ENCODE peak calls at places on chromosome X, in ten cellular contexts. J is CD8-positive, alpha-beta T cell; I is ELF-1; C is stimulated activated CD8-positive, alpha-beta memory T cell treated with anti-CD3 and anti-CD28 coated beads, Interleukin-12 subunit alpha, Interleukin-12 subunit beta, amount 100 ng/mL, for 1 hour; L is iris pigment epithelial cell; O is NCI-H2029; Q is amniotic stem cell; R is stomach; K is NCI-H2171 treated with DMSO at 0.1 percent for 48 hours; N is T-helper 17 cell. U is an unnamed sample.

GRCh38 chrX:40150503-40150902 is 52.7 kb upstream of the BCOR start:
- DNase-seq in J (no peak), I (peak), C (no peak), L (no peak), O (no peak), Q (no peak), R (no peak), K (no peak), N (no peak), U (no peak)

GRCh38 chrX:38183577-38183976 is 37.1 kb downstream of the SRPX start:
- DNase-seq in J (no peak), I (no peak), C (no peak), L (peak), O (no peak), Q (no peak), R (no peak), K (no peak), N (no peak), U (no peak)

GRCh38 chrX:100731441-100732281 is at the start of gene SYTL4:
- DNase-seq in J (no peak), I (peak), C (no peak), L (no peak), O (no peak), Q (no peak), R (peak), K (peak), N (no peak), U (no peak)

GRCh38 chrX:154458116-154458953 is at the start of gene PLXNA3:
- DNase-seq in J (peak), I (no peak), C (peak), L (no peak), O (no peak), Q (no peak), R (peak), K (no peak), N (peak), U (no peak)

GRCh38 chrX:120251471-120252011 is 929 bp downstream of the ZBTB33 start:
- DNase-seq in J (peak), I (peak), C (no peak), L (peak), O (no peak), Q (no peak), R (peak), K (peak), N (no peak), U (no peak)

GRCh38 chrX:132819885-132820284 is 138.5 kb downstream of the HS6ST2 start:
- DNase-seq in J (no peak), I (no peak), C (no peak), L (no peak), O (no peak), Q (no peak), R (no peak), K (no peak), N (no peak), U (no peak)

GRCh38 chrX:30576881-30577280 is 685 bp downstream of the TASL start:
- DNase-seq in J (no peak), I (no peak), C (no peak), L (no peak), O (no peak), Q (no peak), R (no peak), K (no peak), N (no peak), U (no peak)

GRCh38 chrX:68978211-68978780 is 149.5 kb downstream of the EFNB1 start:
- DNase-seq in J (no peak), I (peak), C (no peak), L (peak), O (no peak), Q (no peak), R (no peak), K (no peak), N (no peak), U (peak)

GRCh38 chrX:56233682-56234081 is 1.5 kb downstream of the KLF8 start:
- DNase-seq in J (no peak), I (peak), C (no peak), L (no peak), O (no peak), Q (no peak), R (no peak), K (no peak), N (peak), U (no peak)

GRCh38 chrX:110915120-110915519 is 119.5 kb upstream of the CHRDL1 start:
- DNase-seq in J (no peak), I (no peak), C (no peak), L (peak), O (no peak), Q (no peak), R (no peak), K (peak), N (no peak), U (no peak)

GRCh38 chrX:39613508-39613921 is 484.2 kb downstream of the BCOR start:
- DNase-seq in J (no peak), I (peak), C (no peak), L (no peak), O (peak), Q (no peak), R (no peak), K (peak), N (no peak), U (peak)

U was measured in NCI-H226.